ENCODE peak calls at places on chromosome X, in five cellular contexts. G is H1, S is A549, Q is left lung, W is dorsolateral prefrontal cortex. K is an unnamed sample.

GRCh38 chrX:66634272-66634671 is 4.6 kb downstream of the EDA2R start:
- DNase-seq in G (no peak), S (no peak), Q (no peak), W (no peak), K (no peak)

GRCh38 chrX:141989802-141990201 is 86.1 kb downstream of the MAGEC1 start:
- DNase-seq in G (no peak), S (no peak), Q (no peak), W (no peak), K (no peak)

GRCh38 chrX:45134775-45135174 is 65.9 kb downstream of the DIPK2B start:
- DNase-seq in G (no peak), S (no peak), Q (no peak), W (no peak), K (no peak)

GRCh38 chrX:39158801-39159657 is 357.8 kb downstream of the MID1IP1 start:
- DNase-seq in G (no peak), S (no peak), Q (peak), W (no peak), K (no peak)

GRCh38 chrX:130014770-130015169 is 32.3 kb downstream of the BCORL1 start:
- DNase-seq in G (no peak), S (no peak), Q (no peak), W (no peak), K (no peak)

GRCh38 chrX:119467433-119467832 is 811 bp upstream of the SLC25A5 start:
- DNase-seq in G (no peak), S (no peak), Q (no peak), W (no peak), K (peak)

GRCh38 chrX:136784231-136784630 is 3.5 kb upstream of the ARHGEF6 start:
- DNase-seq in G (no peak), S (no peak), Q (no peak), W (no peak), K (no peak)

GRCh38 chrX:94932278-94932965 is 1258.4 kb downstream of the FAM133A start:
- DNase-seq in G (no peak), S (no peak), Q (no peak), W (no peak), K (no peak)

GRCh38 chrX:20211261-20211786 is 55.4 kb downstream of the RPS6KA3 start:
- DNase-seq in G (no peak), S (no peak), Q (no peak), W (no peak), K (no peak)

GRCh38 chrX:118498351-118498750 is 2.7 kb downstream of the DOCK11 start:
- DNase-seq in G (no peak), S (no peak), Q (no peak), W (no peak), K (no peak)

GRCh38 chrX:50495616-50496015 is 25.0 kb upstream of the DGKK start:
- DNase-seq in G (no peak), S (no peak), Q (peak), W (no peak), K (peak)

GRCh38 chrX:141220342-141221008 is 21.8 kb downstream of the SPANXC start:
- DNase-seq in G (no peak), S (peak), Q (no peak), W (no peak), K (no peak)

GRCh38 chrX:97936296-97936695 is 1052.6 kb downstream of the RPA4 start:
- DNase-seq in G (no peak), S (no peak), Q (no peak), W (no peak), K (no peak)

GRCh38 chrX:118976599-118977340 is 2.4 kb downstream of the LONRF3 start:
- DNase-seq in G (no peak), S (peak), Q (peak), W (peak), K (peak)

GRCh38 chrX:3651272-3651671 is 62.2 kb downstream of the PRKX start:
- DNase-seq in G (no peak), S (peak), Q (no peak), W (no peak), K (no peak)

GRCh38 chrX:7149421-7149820 is 1.5 kb upstream of the PUDP start:
- DNase-seq in G (no peak), S (no peak), Q (no peak), W (no peak), K (no peak)

GRCh38 chrX:97766496-97767095 is 882.9 kb downstream of the RPA4 start:
- DNase-seq in G (no peak), S (no peak), Q (no peak), W (no peak), K (no peak)

GRCh38 chrX:116198810-116199209 is 28.3 kb downstream of the AGTR2 start:
- DNase-seq in G (no peak), S (peak), Q (no peak), W (no peak), K (no peak)

GRCh38 chrX:78658851-78659744 is at the start of gene RTL3:
- DNase-seq in G (no peak), S (no peak), Q (no peak), W (no peak), K (no peak)

GRCh38 chrX:11626351-11626750 is 39.4 kb downstream of the ARHGAP6 start:
- DNase-seq in G (no peak), S (no peak), Q (no peak), W (no peak), K (no peak)

GRCh38 chrX:30504309-30504708 is 73.3 kb downstream of the TASL start:
- DNase-seq in G (no peak), S (peak), Q (no peak), W (no peak), K (no peak)

GRCh38 chrX:18351774-18352173 is 2.7 kb downstream of the SCML2 start:
- DNase-seq in G (no peak), S (no peak), Q (no peak), W (no peak), K (no peak)

GRCh38 chrX:154011376-154012335 is 8.0 kb downstream of the IRAK1 start:
- DNase-seq in G (no peak), S (no peak), Q (no peak), W (no peak), K (no peak)

GRCh38 chrX:81259714-81260395 is 58.0 kb downstream of the SH3BGRL start:
- DNase-seq in G (no peak), S (no peak), Q (no peak), W (no peak), K (no peak)

GRCh38 chrX:150574824-150575409 is 6.5 kb downstream of the MTM1 start:
- DNase-seq in G (no peak), S (no peak), Q (no peak), W (no peak), K (no peak)
- H3K27ac ChIP-seq in G (no peak), S (no peak), Q (peak), W (no peak), K (no peak)

GRCh38 chrX:133869270-133869669 is 116.1 kb downstream of the GPC3 start:
- DNase-seq in G (no peak), S (no peak), Q (no peak), W (no peak), K (no peak)
- H3K27ac ChIP-seq in G (no peak), S (no peak), Q (no peak), W (no peak), K (no peak)

GRCh38 chrX:64975989-64976672 is at the start of gene ZC4H2:
- DNase-seq in G (peak), S (peak), Q (peak), W (peak), K (peak)
- H3K27ac ChIP-seq in G (peak), S (peak), Q (no peak), W (no peak), K (no peak)

GRCh38 chrX:13258052-13258444 is 61.8 kb downstream of the ATXN3L start:
- DNase-seq in G (no peak), S (no peak), Q (no peak), W (no peak), K (no peak)

GRCh38 chrX:13257223-13258051 is 62.4 kb downstream of the ATXN3L start:
- DNase-seq in G (no peak), S (no peak), Q (no peak), W (no peak), K (no peak)

GRCh38 chrX:13254870-13255269 is 65.0 kb downstream of the ATXN3L start:
- DNase-seq in G (no peak), S (no peak), Q (no peak), W (no peak), K (no peak)

GRCh38 chrX:13258725-13259124 is 61.1 kb downstream of the ATXN3L start:
- DNase-seq in G (no peak), S (no peak), Q (no peak), W (no peak), K (no peak)

DNA sequence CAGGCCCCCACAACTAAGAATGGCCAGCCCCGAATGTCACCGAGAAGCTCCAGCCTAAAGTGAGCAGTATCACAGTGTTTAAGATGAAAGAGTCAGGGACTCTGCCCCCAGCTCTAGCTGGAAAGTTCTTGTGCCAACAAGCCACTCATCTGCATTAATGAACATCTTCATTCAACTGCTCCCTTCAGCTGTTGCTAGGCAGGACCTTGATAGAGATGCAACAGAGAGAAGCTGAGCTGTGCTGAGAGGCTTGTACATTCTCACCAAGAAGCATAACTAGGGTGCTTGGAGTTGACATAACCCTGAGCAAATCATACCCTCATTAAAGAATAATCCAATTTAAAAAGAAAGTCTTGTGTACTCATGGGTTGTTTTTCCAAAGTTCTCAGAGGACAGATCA is 63.3 kb downstream of the ATXN3L start:
- DNase-seq in G (no peak), S (no peak), Q (no peak), W (no peak), K (no peak)
- H3K27ac ChIP-seq in G (no peak), S (no peak), Q (no peak), W (no peak), K (no peak)

DNA sequence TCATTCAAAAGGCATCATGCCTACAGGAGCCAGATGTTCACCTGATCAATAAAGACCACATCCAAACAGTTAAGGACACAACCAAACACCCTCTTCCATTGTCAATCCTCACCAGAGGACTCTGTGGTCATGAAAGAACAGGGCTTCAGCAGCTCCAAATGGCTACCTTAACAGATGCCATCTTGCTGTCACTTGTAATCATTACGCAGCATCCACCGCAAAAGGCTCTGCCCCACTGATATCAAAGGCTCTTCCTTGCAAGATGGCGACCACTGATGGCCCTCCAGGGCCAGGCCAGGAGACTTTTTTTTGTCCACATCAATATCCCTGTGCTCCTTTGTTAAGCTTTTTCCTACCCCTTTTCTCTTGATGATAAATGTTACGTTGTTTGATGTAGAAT is 157.4 kb downstream of the DHRSX start:
- DNase-seq in G (no peak), S (no peak), Q (no peak), W (no peak), K (no peak)
- H3K27ac ChIP-seq in G (no peak), S (no peak), Q (no peak), W (no peak), K (no peak)

K was measured in pancreas.